ENCODE peak calls at places on chromosomes 12 and 14, in five cellular contexts. L is GM03348, O is tibial nerve, I is Daoy, V is fibroblast of lung. K is an unnamed sample.

GRCh38 chr12:30836656-30837445 is 82.1 kb upstream of the CAPRIN2 start:
- DNase-seq in L (no peak), O (no peak), I (no peak), V (no peak), K (no peak)

GRCh38 chr14:41146391-41146790 is 460.3 kb upstream of the LRFN5 start:
- DNase-seq in L (no peak), O (no peak), I (no peak), V (no peak), K (no peak)

GRCh38 chr12:47234576-47235141 is 154.9 kb upstream of the AMIGO2 start:
- DNase-seq in L (no peak), O (no peak), I (no peak), V (no peak), K (no peak)

GRCh38 chr14:70964492-70964891 is 57.2 kb downstream of the PCNX1 start:
- DNase-seq in L (no peak), O (no peak), I (no peak), V (no peak), K (no peak)

GRCh38 chr12:85308374-85308773 is 28.4 kb downstream of the ALX1 start:
- DNase-seq in L (no peak), O (no peak), I (no peak), V (no peak), K (no peak)

GRCh38 chr14:61598980-61599379 is 96.3 kb upstream of the HIF1A start:
- DNase-seq in L (no peak), O (no peak), I (no peak), V (no peak), K (no peak)

GRCh38 chr12:9081667-9082243 is 34.0 kb downstream of the A2M start:
- DNase-seq in L (no peak), O (no peak), I (no peak), V (no peak), K (no peak)

GRCh38 chr12:124569375-124570148 is 2.1 kb upstream of the NCOR2 start:
- DNase-seq in L (no peak), O (no peak), I (peak), V (no peak), K (no peak)

GRCh38 chr14:68906439-68906838 is 72.7 kb downstream of the ACTN1 start:
- DNase-seq in L (no peak), O (no peak), I (no peak), V (no peak), K (no peak)

GRCh38 chr12:26062566-26062965 is 62.3 kb downstream of the BHLHE41 start:
- DNase-seq in L (peak), O (no peak), I (peak), V (peak), K (peak)

GRCh38 chr12:49131051-49131972 is at the start of gene TUBA1B:
- DNase-seq in L (peak), O (peak), I (peak), V (peak), K (peak)

GRCh38 chr14:106436310-106436905 is 910.0 kb downstream of the TMEM121 start:
- DNase-seq in L (no peak), O (no peak), I (peak), V (no peak), K (no peak)

GRCh38 chr12:94148841-94149780 is 734 bp downstream of the PLXNC1 start:
- DNase-seq in L (peak), O (no peak), I (peak), V (peak), K (peak)

GRCh38 chr12:16939871-16940306 is 333.9 kb upstream of the LMO3 start:
- DNase-seq in L (peak), O (no peak), I (peak), V (peak), K (no peak)

GRCh38 chr14:70064111-70064885 is 124.5 kb downstream of the SLC8A3 start:
- DNase-seq in L (no peak), O (no peak), I (no peak), V (no peak), K (no peak)

GRCh38 chr14:70008457-70008856 is 129.2 kb downstream of the SMOC1 start:
- DNase-seq in L (no peak), O (no peak), I (no peak), V (no peak), K (no peak)

GRCh38 chr12:95318071-95318545 is 100.5 kb downstream of the VEZT start:
- DNase-seq in L (peak), O (no peak), I (peak), V (peak), K (no peak)

GRCh38 chr14:54893151-54893760 is 9.4 kb downstream of the GCH1 start:
- DNase-seq in L (peak), O (no peak), I (peak), V (peak), K (peak)

GRCh38 chr12:51621155-51621922 is 30.3 kb downstream of the SCN8A start:
- DNase-seq in L (no peak), O (no peak), I (peak), V (peak), K (no peak)